ENCODE peak calls at places on chromosomes 6 and 20, in nine cellular contexts. One of them, this sample, is unnamed.

GRCh38 chr20:57682184-57683038 is 27.4 kb downstream of the PMEPA1 start:
- DNase-seq in CD8-positive, alpha-beta T cell: no peak
- DNase-seq in cardiac muscle cell: no peak
- DNase-seq in GM20000: peak; percentile 69
- DNase-seq in cardiac fibroblast: no peak
- DNase-seq in neural progenitor cell: no peak
- DNase-seq in omental fat pad: no peak
- DNase-seq in CD4-positive, alpha-beta T cell: no peak
- DNase-seq in mucosa of descending colon: no peak
- DNase-seq in this sample: no peak

GRCh38 chr20:5996765-5997164 is 46.3 kb downstream of the MCM8 start:
- DNase-seq in GM20000: peak; percentile 65
- DNase-seq in mucosa of descending colon: no peak
- DNase-seq in cardiac muscle cell: no peak
- DNase-seq in omental fat pad: no peak
- DNase-seq in CD8-positive, alpha-beta T cell: peak; percentile 37
- DNase-seq in cardiac fibroblast: no peak
- DNase-seq in neural progenitor cell: peak; percentile 4
- DNase-seq in CD4-positive, alpha-beta T cell: no peak
- DNase-seq in this sample: no peak

GRCh38 chr6:22227824-22228610 is 68.8 kb downstream of the PRL start:
- DNase-seq in neural progenitor cell: no peak
- DNase-seq in GM20000: no peak
- DNase-seq in cardiac muscle cell: no peak
- DNase-seq in CD4-positive, alpha-beta T cell: no peak
- DNase-seq in omental fat pad: no peak
- DNase-seq in CD8-positive, alpha-beta T cell: no peak
- DNase-seq in cardiac fibroblast: peak; percentile 23
- DNase-seq in mucosa of descending colon: no peak
- DNase-seq in this sample: no peak

GRCh38 chr20:11118802-11119380 is 445.1 kb upstream of the JAG1 start:
- DNase-seq in omental fat pad: no peak
- DNase-seq in cardiac muscle cell: no peak
- DNase-seq in CD8-positive, alpha-beta T cell: no peak
- DNase-seq in neural progenitor cell: no peak
- DNase-seq in mucosa of descending colon: no peak
- DNase-seq in cardiac fibroblast: peak; percentile 74
- DNase-seq in GM20000: no peak
- DNase-seq in CD4-positive, alpha-beta T cell: no peak
- DNase-seq in this sample: no peak

GRCh38 chr6:143555582-143555981 is 44.1 kb upstream of the FUCA2 start:
- DNase-seq in mucosa of descending colon: no peak
- DNase-seq in cardiac fibroblast: no peak
- DNase-seq in CD8-positive, alpha-beta T cell: no peak
- DNase-seq in omental fat pad: no peak
- DNase-seq in CD4-positive, alpha-beta T cell: no peak
- DNase-seq in neural progenitor cell: no peak
- DNase-seq in GM20000: no peak
- DNase-seq in cardiac muscle cell: no peak
- DNase-seq in this sample: no peak

GRCh38 chr6:169723200-169723909 is 945 bp downstream of the PHF10 start:
- DNase-seq in mucosa of descending colon: peak; percentile 84
- DNase-seq in omental fat pad: no peak
- DNase-seq in CD8-positive, alpha-beta T cell: peak; percentile 60
- DNase-seq in CD4-positive, alpha-beta T cell: peak; percentile 47
- DNase-seq in GM20000: peak; percentile 78
- DNase-seq in neural progenitor cell: peak; percentile 81
- DNase-seq in cardiac muscle cell: peak; percentile 87
- DNase-seq in cardiac fibroblast: peak; percentile 70
- DNase-seq in this sample: peak; percentile 69

GRCh38 chr6:127972815-127973214 is 72.0 kb upstream of the THEMIS start:
- DNase-seq in mucosa of descending colon: no peak
- DNase-seq in CD4-positive, alpha-beta T cell: no peak
- DNase-seq in cardiac muscle cell: no peak
- DNase-seq in CD8-positive, alpha-beta T cell: no peak
- DNase-seq in cardiac fibroblast: no peak
- DNase-seq in neural progenitor cell: no peak
- DNase-seq in GM20000: no peak
- DNase-seq in omental fat pad: no peak
- DNase-seq in this sample: no peak

GRCh38 chr6:136158398-136158797 is 91.7 kb downstream of the MTFR2 start:
- DNase-seq in CD4-positive, alpha-beta T cell: no peak
- DNase-seq in neural progenitor cell: no peak
- DNase-seq in cardiac fibroblast: peak; percentile 11
- DNase-seq in mucosa of descending colon: no peak
- DNase-seq in CD8-positive, alpha-beta T cell: no peak
- DNase-seq in omental fat pad: no peak
- DNase-seq in cardiac muscle cell: peak; percentile 18
- DNase-seq in GM20000: no peak
- DNase-seq in this sample: no peak

GRCh38 chr6:37103169-37104039 is 66.5 kb upstream of the PIM1 start:
- DNase-seq in omental fat pad: no peak
- DNase-seq in GM20000: peak; percentile 53
- DNase-seq in CD8-positive, alpha-beta T cell: no peak
- DNase-seq in cardiac fibroblast: no peak
- DNase-seq in mucosa of descending colon: peak; percentile 92
- DNase-seq in CD4-positive, alpha-beta T cell: no peak
- DNase-seq in cardiac muscle cell: peak; percentile 53
- DNase-seq in neural progenitor cell: peak; percentile 54
- DNase-seq in this sample: peak; percentile 41

DNA sequence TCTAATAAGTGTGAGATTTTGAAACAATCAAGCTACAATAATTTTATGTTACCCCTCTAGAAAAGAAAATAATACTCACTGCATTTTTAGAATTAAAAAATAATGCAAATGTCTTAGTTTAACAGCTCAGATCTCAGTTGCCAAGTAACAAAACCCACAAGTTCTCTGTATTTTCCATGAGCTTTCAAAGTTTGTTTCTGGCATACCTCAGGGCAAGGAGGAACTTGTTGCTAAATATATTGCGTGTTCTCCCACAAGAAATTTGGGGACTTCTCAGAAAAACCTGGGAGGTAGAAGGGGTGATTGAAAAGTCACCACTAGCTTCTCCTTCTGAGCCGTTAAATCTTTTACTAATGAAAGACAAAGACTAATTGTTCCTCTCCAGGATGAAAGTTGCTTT is 236.8 kb upstream of the MARCKS start:
- DNase-seq in cardiac fibroblast: no peak
- DNase-seq in CD8-positive, alpha-beta T cell: no peak
- DNase-seq in neural progenitor cell: peak; percentile 24
- DNase-seq in CD4-positive, alpha-beta T cell: no peak
- DNase-seq in GM20000: no peak
- DNase-seq in omental fat pad: no peak
- DNase-seq in cardiac muscle cell: no peak
- DNase-seq in mucosa of descending colon: no peak
- DNase-seq in this sample: no peak
- TF ChIP-seq CTCF in cardiac fibroblast: no peak
- TF ChIP-seq CTCF in CD8-positive, alpha-beta T cell: no peak
- TF ChIP-seq CTCF in neural progenitor cell: no peak
- TF ChIP-seq CTCF in CD4-positive, alpha-beta T cell: no peak
- TF ChIP-seq CTCF in GM20000: no peak
- TF ChIP-seq CTCF in omental fat pad: no peak
- TF ChIP-seq CTCF in cardiac muscle cell: no peak
- TF ChIP-seq CTCF in mucosa of descending colon: no peak
- TF ChIP-seq CTCF in this sample: no peak

DNA sequence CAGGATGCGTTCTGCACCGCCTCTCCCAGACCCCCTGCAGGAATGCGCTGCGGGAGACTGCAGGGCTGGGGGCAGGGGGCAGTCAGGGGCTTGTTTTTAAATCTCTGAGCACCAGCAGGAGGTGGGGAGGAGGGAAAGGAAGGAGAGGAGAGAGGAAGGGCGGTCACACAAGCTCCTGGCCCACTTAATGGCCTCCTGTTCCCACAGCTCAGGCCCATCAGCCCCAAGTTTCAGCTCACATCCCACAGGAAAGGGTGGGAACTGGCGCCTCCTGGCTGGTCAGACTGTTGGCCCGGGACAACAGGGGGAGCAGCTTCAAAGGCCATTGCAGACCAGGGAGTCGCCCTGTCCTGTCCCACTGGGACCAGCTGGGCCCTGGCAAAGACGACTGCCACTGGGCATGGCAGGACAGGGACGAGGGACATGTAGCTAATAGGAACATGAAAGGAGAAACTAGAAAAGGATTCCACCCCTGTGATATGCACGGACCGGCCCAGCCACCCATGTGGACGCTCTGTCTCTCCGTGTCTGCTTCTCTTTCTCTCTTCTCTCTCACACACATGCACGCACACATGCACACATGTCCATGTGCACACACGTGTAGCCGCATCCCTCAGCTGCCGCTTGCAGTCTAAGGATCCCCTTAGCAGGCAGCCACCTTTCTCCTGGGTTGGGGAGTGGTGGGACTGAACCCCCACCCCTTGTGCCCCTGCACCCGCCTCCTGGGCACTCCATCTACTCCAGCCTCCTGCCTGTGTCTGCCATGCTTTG is 34.6 kb downstream of the TFEB start:
- DNase-seq in omental fat pad: no peak
- DNase-seq in CD8-positive, alpha-beta T cell: no peak
- DNase-seq in mucosa of descending colon: no peak
- DNase-seq in CD4-positive, alpha-beta T cell: no peak
- DNase-seq in GM20000: no peak
- DNase-seq in cardiac fibroblast: no peak
- DNase-seq in neural progenitor cell: peak; percentile 23
- DNase-seq in cardiac muscle cell: no peak
- DNase-seq in this sample: peak; percentile 31
- TF ChIP-seq CTCF in omental fat pad: no peak
- TF ChIP-seq CTCF in CD8-positive, alpha-beta T cell: no peak
- TF ChIP-seq CTCF in mucosa of descending colon: no peak
- TF ChIP-seq CTCF in CD4-positive, alpha-beta T cell: no peak
- TF ChIP-seq CTCF in GM20000: no peak
- TF ChIP-seq CTCF in cardiac fibroblast: no peak
- TF ChIP-seq CTCF in neural progenitor cell: peak; percentile 5
- TF ChIP-seq CTCF in cardiac muscle cell: peak; percentile 11
- TF ChIP-seq CTCF in this sample: no peak

GRCh38 chr6:107612762-107613415 is 123.0 kb downstream of the SOBP start:
- DNase-seq in cardiac muscle cell: no peak
- DNase-seq in GM20000: no peak
- DNase-seq in CD8-positive, alpha-beta T cell: no peak
- DNase-seq in CD4-positive, alpha-beta T cell: no peak
- DNase-seq in cardiac fibroblast: peak; percentile 17
- DNase-seq in mucosa of descending colon: no peak
- DNase-seq in omental fat pad: no peak
- DNase-seq in neural progenitor cell: no peak
- DNase-seq in this sample: no peak
- TF ChIP-seq CTCF in cardiac muscle cell: peak; percentile 4
- TF ChIP-seq CTCF in GM20000: no peak
- TF ChIP-seq CTCF in CD8-positive, alpha-beta T cell: no peak
- TF ChIP-seq CTCF in CD4-positive, alpha-beta T cell: no peak
- TF ChIP-seq CTCF in cardiac fibroblast: no peak
- TF ChIP-seq CTCF in mucosa of descending colon: no peak
- TF ChIP-seq CTCF in omental fat pad: no peak
- TF ChIP-seq CTCF in neural progenitor cell: no peak
- TF ChIP-seq CTCF in this sample: no peak

DNA sequence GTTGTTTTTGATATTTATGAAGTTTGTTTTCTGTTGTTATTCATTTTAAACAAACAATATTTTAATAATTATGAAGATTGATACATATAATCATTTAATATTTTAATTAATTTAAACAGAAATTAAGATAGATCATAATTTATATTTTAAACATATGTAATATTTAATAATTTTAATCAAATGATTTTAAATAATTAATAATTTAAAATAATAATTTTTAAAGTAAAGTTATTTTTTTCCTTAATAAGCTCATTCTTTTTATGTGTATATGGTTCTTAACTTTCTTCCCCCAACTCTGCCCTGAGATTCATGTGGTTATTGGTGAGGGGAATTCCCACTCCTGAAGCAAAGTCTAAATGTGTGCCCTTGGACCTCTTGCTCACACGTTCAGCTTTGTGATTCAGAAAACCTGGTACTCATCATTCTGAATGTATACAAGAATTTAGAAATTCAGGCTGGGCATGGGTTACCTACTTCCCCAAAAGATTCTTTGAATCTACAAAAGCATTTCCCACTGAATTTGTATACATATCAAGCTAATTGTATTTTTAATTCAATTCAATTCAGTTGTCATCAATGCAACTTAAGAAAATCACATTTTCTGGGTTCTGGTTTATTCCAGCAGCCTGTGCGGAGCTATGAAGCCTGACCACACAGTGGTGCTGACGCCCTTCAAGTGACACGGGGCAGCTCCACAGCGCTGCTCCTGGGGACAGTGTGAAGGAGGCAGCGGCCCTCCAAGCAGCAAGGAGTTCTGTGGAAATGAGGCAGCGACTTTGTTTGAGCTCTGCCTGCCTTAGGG is 168.9 kb upstream of the UST start:
- DNase-seq in cardiac muscle cell: peak; percentile 86
- DNase-seq in mucosa of descending colon: peak; percentile 67
- DNase-seq in CD8-positive, alpha-beta T cell: peak; percentile 9
- DNase-seq in CD4-positive, alpha-beta T cell: no peak
- DNase-seq in cardiac fibroblast: peak; percentile 86
- DNase-seq in neural progenitor cell: peak; percentile 93
- DNase-seq in omental fat pad: no peak
- DNase-seq in GM20000: peak; percentile 76
- DNase-seq in this sample: peak; percentile 71
- TF ChIP-seq CTCF in cardiac muscle cell: peak; percentile 90
- TF ChIP-seq CTCF in mucosa of descending colon: peak; percentile 37
- TF ChIP-seq CTCF in CD8-positive, alpha-beta T cell: peak; percentile 52
- TF ChIP-seq CTCF in CD4-positive, alpha-beta T cell: peak; percentile 29
- TF ChIP-seq CTCF in cardiac fibroblast: peak; percentile 82
- TF ChIP-seq CTCF in neural progenitor cell: peak; percentile 99
- TF ChIP-seq CTCF in omental fat pad: no peak
- TF ChIP-seq CTCF in GM20000: peak; percentile 85
- TF ChIP-seq CTCF in this sample: peak; percentile 80